ENCODE peak calls at places on chromosomes 4 and X, in ten cellular contexts. V is kidney epithelial cell; A is posterior vena cava; F is activated naive CD8-positive, alpha-beta T cell treated with anti-CD3 and anti-CD28 coated beads, Interleukin-2, amount 50 U/mL, for 24 hours; P is NCI-H510A; I is Calu3; J is CD4-positive, alpha-beta T cell; L is left ventricle myocardium superior; M is anterior cingulate cortex; W is activated T-helper 1 cell treated with anti-CD3 and anti-CD28 coated beads, Interleukin-2, amount 50 U/mL, for 16 hours. X is an unnamed sample.

GRCh38 chr4:163554870-163555465 is 60.5 kb downstream of the TMA16 start:
- DNase-seq in J (no peak), F (no peak), A (no peak), P (no peak), I (no peak), L (no peak), M (no peak), V (no peak), W (no peak), X (no peak)

GRCh38 chr4:6668391-6668790 is 25.3 kb upstream of the S100P start:
- DNase-seq in V (peak), J (no peak), I (no peak), L (no peak), W (no peak), A (no peak), P (no peak), F (no peak), M (no peak), X (no peak)

GRCh38 chr4:147786031-147786430 is 54.1 kb downstream of the ARHGAP10 start:
- DNase-seq in V (no peak), A (no peak), L (no peak), P (no peak), I (no peak), J (no peak), W (no peak), M (no peak), F (no peak), X (no peak)

GRCh38 chr4:83115000-83115399 is 471 bp upstream of the PLAC8 start:
- DNase-seq in A (no peak), J (no peak), M (no peak), L (no peak), W (no peak), V (no peak), F (no peak), I (no peak), P (no peak), X (no peak)

GRCh38 chrX:338281-338835 is 19.8 kb upstream of the GTPBP6 start:
- DNase-seq in M (no peak), A (peak), V (no peak), W (no peak), I (no peak), L (peak), P (no peak), J (no peak), F (no peak), X (peak)

GRCh38 chr4:76305971-76306881 is at the start of gene STBD1:
- DNase-seq in A (peak), L (peak), J (peak), M (peak), W (no peak), F (peak), V (no peak), I (peak), P (peak), X (no peak)

GRCh38 chrX:20487227-20487626 is 220.5 kb upstream of the RPS6KA3 start:
- DNase-seq in L (no peak), W (no peak), I (no peak), A (no peak), J (no peak), V (no peak), F (no peak), P (no peak), M (no peak), X (no peak)

GRCh38 chr4:89022426-89023128 is 34.4 kb downstream of the FAM13A start:
- DNase-seq in F (no peak), L (no peak), J (no peak), I (no peak), M (no peak), P (no peak), A (no peak), V (no peak), W (no peak), X (no peak)

GRCh38 chr4:13881880-13882279 is 254.4 kb upstream of the BOD1L1 start:
- DNase-seq in J (no peak), F (no peak), V (no peak), P (no peak), A (no peak), I (no peak), M (no peak), W (no peak), L (no peak), X (no peak)

GRCh38 chr4:189265515-189265914 is 675.2 kb upstream of the FRG1 start:
- DNase-seq in V (no peak), F (no peak), I (no peak), M (no peak), W (no peak), A (no peak), J (no peak), P (no peak), L (no peak), X (no peak)

GRCh38 chr4:53601251-53601764 is 10.0 kb upstream of the LNX1 start:
- DNase-seq in F (no peak), P (peak), W (no peak), I (peak), M (no peak), L (peak), A (no peak), V (no peak), J (no peak), X (no peak)

X was measured in chondrocyte.